ENCODE peak calls at places on chromosomes 16 and 17, in five cellular contexts. M is body of pancreas, L is right cardiac atrium, O is fibroblast of lung, B is GM23248. N is an unnamed sample. For H3K4me1, the result is how much of the 10 kb centered on the place peaks cover.

GRCh38 chr16:85390511-85391174 is 222.5 kb upstream of the GSE1 start:
- DNase-seq in M (peak), L (peak), O (peak), B (peak), N (peak)

GRCh38 chr17:75610103-75610984 is 22.7 kb downstream of the MYO15B start:
- DNase-seq in M (no peak), L (no peak), O (no peak), B (peak), N (no peak)

GRCh38 chr16:71626018-71626857 is at the start of gene MARVELD3:
- DNase-seq in M (peak), L (no peak), O (no peak), B (peak), N (peak)

GRCh38 chr17:51046527-51047384 is 73.9 kb downstream of the SPAG9 start:
- DNase-seq in M (peak), L (peak), O (peak), B (peak), N (no peak)

GRCh38 chr17:82399601-82400101 is 18.5 kb upstream of the HEXD start:
- DNase-seq in M (no peak), L (no peak), O (no peak), B (no peak), N (no peak)

GRCh38 chr17:4901648-4902344 is 1.1 kb downstream of the CHRNE start:
- DNase-seq in M (peak), L (peak), O (peak), B (no peak), N (peak)

GRCh38 chr17:64256913-64257807 is 5.9 kb downstream of the TEX2 start:
- DNase-seq in M (no peak), L (no peak), O (peak), B (peak), N (peak)

GRCh38 chr17:1730345-1731193 is 6.1 kb downstream of the WDR81 start:
- DNase-seq in M (peak), L (peak), O (peak), B (peak), N (peak)

GRCh38 chr17:43601280-43602050 is 55.3 kb upstream of the ETV4 start:
- DNase-seq in M (peak), L (peak), O (peak), B (no peak), N (no peak)

GRCh38 chr17:50656509-50656908 is 21.8 kb downstream of the ABCC3 start:
- DNase-seq in M (no peak), L (no peak), O (no peak), B (no peak), N (no peak)

GRCh38 chr17:1736348-1737281 is 6.1 kb upstream of the SERPINF2 start:
- DNase-seq in M (peak), L (peak), O (peak), B (peak), N (peak)

GRCh38 chr17:4559851-4560820 is at the start of gene GGT6:
- DNase-seq in M (peak), L (no peak), O (no peak), B (no peak), N (no peak)

GRCh38 chr17:66842959-66843358 is 8.0 kb downstream of the CACNG5 start:
- DNase-seq in M (no peak), L (no peak), O (no peak), B (no peak), N (no peak)

GRCh38 chr17:41767324-41768042 is 19.0 kb downstream of the JUP start:
- DNase-seq in M (no peak), L (no peak), O (no peak), B (no peak), N (no peak)

GRCh38 chr16:9836118-9836736 is 346.0 kb downstream of the GRIN2A start:
- DNase-seq in M (peak), L (no peak), O (peak), B (peak), N (peak)

GRCh38 chr16:81029930-81030604 is 5.6 kb upstream of the ATMIN start:
- DNase-seq in M (no peak), L (no peak), O (no peak), B (no peak), N (peak)

GRCh38 chr16:30875881-30876791 is 17.7 kb downstream of the BCL7C start:
- DNase-seq in M (no peak), L (no peak), O (peak), B (peak), N (peak)

GRCh38 chr17:40416671-40417070 is 1.0 kb downstream of the TOP2A start:
- DNase-seq in M (no peak), L (no peak), O (no peak), B (no peak), N (no peak)

GRCh38 chr17:40417258-40417608 is 463 bp downstream of the TOP2A start:
- DNase-seq in M (no peak), L (no peak), O (peak), B (no peak), N (no peak)

GRCh38 chr17:40417609-40418427 is at the start of gene TOP2A:
- DNase-seq in M (peak), L (peak), O (peak), B (peak), N (peak)

GRCh38 chr17:40419559-40420331 is 2.0 kb upstream of the TOP2A start:
- DNase-seq in M (no peak), L (no peak), O (no peak), B (no peak), N (no peak)

DNA sequence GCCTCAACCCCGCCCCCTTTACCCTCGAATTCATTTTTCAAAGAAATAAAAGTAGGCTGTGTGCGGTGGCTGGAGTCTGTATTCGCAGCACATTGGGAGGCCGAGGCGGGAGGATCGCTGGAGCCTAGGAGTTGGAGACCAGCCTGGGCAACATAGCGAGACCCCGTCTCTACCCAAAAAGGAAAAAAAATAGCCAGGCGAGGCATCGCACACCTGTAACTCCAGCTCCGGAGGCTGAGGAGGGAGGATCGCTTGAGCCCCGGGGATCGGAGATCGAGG is 671 bp upstream of the TOP2A start:
- DNase-seq in M (peak), L (peak), O (no peak), B (no peak), N (no peak)
- H3K27ac ChIP-seq in M (no peak), L (peak), O (peak), B (peak), N (no peak)

GRCh38 chr16:56918467-56919012 is 13.4 kb upstream of the HERPUD1 start:
- DNase-seq in M (no peak), L (no peak), O (peak), B (no peak), N (no peak)
- H3K4me1 ChIP-seq in M (half or more), L (under half), O (under half), B (under half), N (under half)

GRCh38 chr17:73288534-73289302 is 23.1 kb downstream of the CDC42EP4 start:
- DNase-seq in M (peak), L (peak), O (no peak), B (no peak), N (no peak)

GRCh38 chr17:73292031-73292531 is 19.7 kb downstream of the CDC42EP4 start:
- DNase-seq in M (peak), L (peak), O (peak), B (peak), N (peak)

GRCh38 chr17:73290399-73291259 is 21.2 kb downstream of the CDC42EP4 start:
- DNase-seq in M (peak), L (no peak), O (no peak), B (no peak), N (peak)

GRCh38 chr17:73291260-73291801 is 20.5 kb downstream of the CDC42EP4 start:
- DNase-seq in M (peak), L (peak), O (peak), B (peak), N (peak)

GRCh38 chr17:73289549-73290254 is 22.1 kb downstream of the CDC42EP4 start:
- DNase-seq in M (no peak), L (no peak), O (no peak), B (no peak), N (no peak)
- H3K27ac ChIP-seq in M (peak), L (peak), O (peak), B (no peak), N (no peak)

GRCh38 chr17:31408586-31408985 is 17.1 kb downstream of the RAB11FIP4 start:
- DNase-seq in M (no peak), L (no peak), O (no peak), B (no peak), N (no peak)

GRCh38 chr17:31404028-31404949 is 12.8 kb downstream of the RAB11FIP4 start:
- DNase-seq in M (no peak), L (no peak), O (no peak), B (no peak), N (peak)

GRCh38 chr17:31400481-31400950 is 9.0 kb downstream of the RAB11FIP4 start:
- DNase-seq in M (no peak), L (no peak), O (no peak), B (no peak), N (no peak)

GRCh38 chr17:31401456-31402254 is 10.2 kb downstream of the RAB11FIP4 start:
- DNase-seq in M (no peak), L (no peak), O (no peak), B (no peak), N (no peak)

DNA sequence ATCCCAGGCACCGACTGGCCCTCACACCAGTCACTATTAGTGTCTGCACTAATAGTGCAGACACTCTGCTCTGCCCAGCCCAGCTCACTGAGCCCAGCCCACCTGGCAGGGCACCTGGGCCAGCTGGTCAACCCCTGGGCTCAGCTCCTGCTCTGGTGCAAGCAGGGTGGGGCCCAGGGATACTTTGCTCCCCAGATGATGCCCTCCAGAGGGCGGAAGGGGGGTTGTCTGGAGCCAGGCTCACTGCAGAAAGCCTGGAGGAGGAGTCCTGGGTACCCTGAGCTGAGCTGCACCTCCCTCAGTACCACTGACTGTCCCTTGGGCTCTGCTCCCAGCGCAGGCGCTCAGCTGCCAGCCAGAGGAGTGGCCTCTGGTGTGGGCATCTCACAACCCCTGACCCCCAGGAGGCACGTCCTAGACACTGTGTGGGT is 14.5 kb downstream of the RAB11FIP4 start:
- DNase-seq in M (no peak), L (no peak), O (no peak), B (no peak), N (no peak)
- H3K4me1 ChIP-seq in M (under half), L (under half), O (under half), B (under half), N (under half)

GRCh38 chr17:49078248-49078647 is 54.3 kb upstream of the B4GALNT2 start:
- DNase-seq in M (no peak), L (no peak), O (no peak), B (no peak), N (no peak)

GRCh38 chr17:49079840-49080663 is 52.5 kb upstream of the B4GALNT2 start:
- DNase-seq in M (no peak), L (no peak), O (no peak), B (no peak), N (no peak)

GRCh38 chr17:49071106-49071505 is 61.5 kb upstream of the B4GALNT2 start:
- DNase-seq in M (no peak), L (no peak), O (peak), B (peak), N (no peak)

GRCh38 chr17:49074851-49075540 is 57.6 kb upstream of the B4GALNT2 start:
- DNase-seq in M (no peak), L (no peak), O (peak), B (no peak), N (no peak)

GRCh38 chr17:49076575-49077384 is 55.8 kb upstream of the B4GALNT2 start:
- DNase-seq in M (no peak), L (no peak), O (peak), B (peak), N (peak)
- H3K27ac ChIP-seq in M (no peak), L (no peak), O (peak), B (peak), N (no peak)